ENCODE peak calls at places on chromosome 9, in four cellular contexts. S, Z, P and U are unnamed samples.

GRCh38 chr9:129023036-129023907 is 4.9 kb downstream of the SH3GLB2 start:
- DNase-seq in S (no peak), Z (peak), P (peak), U (no peak)

GRCh38 chr9:31950756-31951155 is 433.7 kb upstream of the ACO1 start:
- DNase-seq in S (no peak), Z (no peak), P (no peak), U (no peak)

GRCh38 chr9:32590898-32591297 is 17.9 kb upstream of the NDUFB6 start:
- DNase-seq in S (no peak), Z (no peak), P (no peak), U (no peak)

GRCh38 chr9:129952337-129952736 is 90.7 kb downstream of the FNBP1 start:
- DNase-seq in S (no peak), Z (no peak), P (no peak), U (no peak)

GRCh38 chr9:37602817-37603216 is 10.4 kb upstream of the TOMM5 start:
- DNase-seq in S (peak), Z (peak), P (no peak), U (no peak)

GRCh38 chr9:95264954-95265615 is 52.4 kb downstream of the FANCC start:
- DNase-seq in S (no peak), Z (no peak), P (peak), U (no peak)

GRCh38 chr9:137082925-137083290 is 3.9 kb upstream of the MAN1B1 start:
- DNase-seq in S (no peak), Z (no peak), P (no peak), U (no peak)

GRCh38 chr9:34993502-34994428 is 4.2 kb downstream of the DNAJB5 start:
- DNase-seq in S (no peak), Z (peak), P (no peak), U (no peak)

GRCh38 chr9:126615791-126616447 is 2.2 kb downstream of the LMX1B start:
- DNase-seq in S (no peak), Z (no peak), P (no peak), U (no peak)

GRCh38 chr9:116027511-116027910 is 126.1 kb upstream of the PAPPA start:
- DNase-seq in S (no peak), Z (no peak), P (peak), U (no peak)

GRCh38 chr9:98142182-98142924 is 23.3 kb upstream of the TRIM14 start:
- DNase-seq in S (peak), Z (no peak), P (no peak), U (no peak)

GRCh38 chr9:93319992-93320490 is 131.4 kb upstream of the FAM120A start:
- DNase-seq in S (no peak), Z (no peak), P (no peak), U (no peak)

DNA sequence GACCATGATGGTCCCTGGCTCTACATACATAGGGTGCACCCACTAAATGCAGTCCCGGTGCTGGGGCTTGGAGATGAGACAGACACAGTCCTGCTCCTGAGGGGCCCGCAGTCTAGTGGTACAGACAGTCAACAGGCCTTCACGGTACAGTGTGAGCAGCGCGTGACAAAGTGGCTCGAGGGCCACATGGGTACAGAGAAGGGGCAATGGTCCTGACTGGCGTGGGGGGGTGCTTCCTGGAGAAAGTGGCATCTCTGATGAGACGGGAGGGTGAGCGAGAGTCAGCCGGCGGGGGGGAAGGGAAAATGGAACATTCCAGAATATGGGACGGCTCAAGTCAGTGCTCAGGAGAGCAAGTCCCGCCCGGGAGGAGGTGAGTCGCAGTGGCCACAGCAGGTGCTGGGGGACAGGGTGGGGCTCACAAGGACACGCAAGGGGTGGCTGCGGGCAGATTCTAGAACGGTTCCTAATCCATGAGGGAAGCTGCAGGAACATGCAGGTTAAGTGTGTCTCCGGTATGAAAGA is 38.0 kb downstream of the WHRN start:
- DNase-seq in S (no peak), Z (no peak), P (no peak), U (no peak)
- TF ChIP-seq CTCF in S (no peak), Z (no peak), P (no peak), U (no peak)

DNA sequence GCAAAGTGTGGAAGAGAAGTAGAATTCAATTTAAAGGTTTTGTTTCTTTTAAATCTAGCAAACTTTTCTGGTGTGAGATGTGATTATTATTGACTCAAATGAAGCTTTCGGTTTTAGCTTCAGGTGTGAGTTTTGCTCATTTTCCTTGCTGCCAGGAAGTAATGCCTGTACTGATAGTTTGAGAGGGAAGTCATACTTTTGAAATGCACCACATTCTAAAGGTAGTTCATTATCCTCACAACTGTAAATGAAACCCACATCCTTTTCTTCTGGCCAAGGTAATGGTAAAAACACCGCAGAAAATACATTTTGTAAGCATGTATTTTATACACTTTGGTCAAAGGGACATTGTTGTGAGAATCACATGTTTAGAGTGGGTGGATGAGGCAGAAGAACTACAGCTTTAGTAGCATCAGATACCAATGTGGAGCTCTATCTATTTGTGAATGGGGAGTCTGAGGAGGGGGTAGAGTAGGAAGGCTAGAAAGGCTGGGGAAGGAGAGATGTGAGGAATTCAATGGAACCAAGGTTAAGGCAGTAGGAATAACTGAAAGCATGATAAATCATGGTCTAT is 167.0 kb upstream of the CDKN2B start:
- DNase-seq in S (no peak), Z (no peak), P (no peak), U (no peak)
- TF ChIP-seq CTCF in S (no peak), Z (no peak), P (no peak), U (no peak)

DNA sequence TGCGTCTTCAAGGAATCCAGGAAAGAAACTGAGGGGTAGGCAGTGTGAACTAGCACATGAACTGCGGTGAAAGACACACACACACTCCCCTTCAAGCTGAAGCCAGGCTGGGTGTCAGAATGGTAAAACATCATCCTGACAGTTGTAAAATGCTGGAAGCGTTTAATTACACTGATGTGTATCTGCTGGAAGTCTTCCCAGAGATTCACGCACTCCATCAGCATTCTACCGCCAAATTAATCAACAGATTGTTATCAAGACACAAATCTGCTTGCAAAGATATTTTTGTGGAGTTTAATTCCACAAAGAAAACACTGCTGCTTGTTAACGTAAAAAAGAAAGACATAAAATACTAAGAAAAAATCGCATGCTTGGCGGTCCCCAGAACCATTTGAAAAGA is 241.0 kb upstream of the NFIL3 start:
- DNase-seq in S (no peak), Z (no peak), P (no peak), U (no peak)
- TF ChIP-seq CTCF in S (no peak), Z (no peak), P (no peak), U (no peak)

GRCh38 chr9:124326378-124326777 is 68.6 kb downstream of the NEK6 start:
- DNase-seq in S (no peak), Z (no peak), P (no peak), U (no peak)

GRCh38 chr9:124328285-124328684 is 70.5 kb downstream of the NEK6 start:
- DNase-seq in S (no peak), Z (no peak), P (no peak), U (no peak)

GRCh38 chr9:124325816-124326215 is 68.1 kb downstream of the NEK6 start:
- DNase-seq in S (no peak), Z (no peak), P (no peak), U (no peak)

GRCh38 chr9:124329393-124329792 is 71.6 kb downstream of the NEK6 start:
- DNase-seq in S (no peak), Z (no peak), P (no peak), U (no peak)

DNA sequence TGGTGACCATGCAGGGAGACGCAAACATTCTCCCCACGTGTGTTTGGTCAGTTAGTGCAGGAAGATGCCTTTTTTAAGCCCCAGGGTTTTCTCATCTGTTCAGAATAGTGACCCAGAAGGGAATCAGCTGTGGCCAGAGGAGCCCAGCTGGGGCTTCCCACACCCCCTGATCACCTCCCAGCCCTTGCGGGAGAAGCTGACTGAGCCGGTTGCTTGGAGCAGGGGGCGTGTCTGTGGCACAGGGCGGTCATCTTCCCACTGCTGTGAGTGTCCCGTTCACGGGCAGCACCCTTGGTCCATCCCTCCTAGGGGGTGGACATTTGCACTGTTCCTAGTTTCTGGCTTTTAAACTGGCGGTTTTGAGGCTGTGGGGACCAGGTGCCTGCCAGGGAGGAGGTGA is 69.7 kb downstream of the NEK6 start:
- DNase-seq in S (no peak), Z (no peak), P (no peak), U (no peak)
- TF ChIP-seq CTCF in S (no peak), Z (no peak), P (no peak), U (no peak)

GRCh38 chr9:71003346-71003745 is 118.1 kb downstream of the TRPM3 start:
- DNase-seq in S (no peak), Z (no peak), P (no peak), U (no peak)
- TF ChIP-seq CTCF in S (no peak), Z (no peak), P (no peak), U (no peak)

DNA sequence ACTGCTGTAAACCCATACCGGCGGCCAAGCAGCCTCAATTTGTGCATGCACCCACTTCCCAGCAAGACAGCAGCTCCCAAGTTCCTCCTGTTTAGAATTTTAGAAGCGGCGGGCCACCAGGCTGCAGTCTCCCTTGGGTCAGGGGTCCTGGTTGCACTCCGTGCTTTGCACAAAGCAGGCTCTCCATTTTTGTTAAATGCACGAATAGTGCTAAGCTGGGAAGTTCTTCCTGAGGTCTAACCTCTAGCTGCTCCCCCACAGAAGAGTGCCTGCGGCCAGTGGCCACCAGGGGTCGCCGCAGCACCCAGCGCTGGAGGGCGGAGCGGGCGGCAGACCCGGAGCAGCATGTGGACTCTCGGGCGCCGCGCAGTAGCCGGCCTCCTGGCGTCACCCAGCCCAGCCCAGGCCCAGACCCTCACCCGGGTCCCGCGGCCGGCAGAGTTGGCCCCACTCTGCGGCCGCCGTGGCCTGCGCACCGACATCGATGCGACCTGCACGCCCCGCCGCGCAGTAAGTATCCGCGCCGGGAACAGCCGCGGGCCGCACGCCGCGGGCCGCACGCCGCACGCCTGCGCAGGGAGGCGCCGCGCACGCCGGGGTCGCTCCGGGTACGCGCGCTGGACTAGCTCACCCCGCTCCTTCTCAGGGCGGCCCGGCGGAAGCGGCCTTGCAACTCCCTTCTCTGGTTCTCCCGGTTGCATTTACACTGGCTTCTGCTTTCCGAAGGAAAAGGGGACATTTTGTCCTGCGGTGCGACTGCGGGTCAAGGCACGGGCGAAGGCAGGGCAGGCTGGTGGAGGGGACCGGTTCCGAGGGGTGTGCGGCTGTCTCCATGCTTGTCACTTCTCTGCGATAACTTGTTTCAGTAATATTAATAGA is at the start of gene FXN:
- DNase-seq in S (peak), Z (peak), P (peak), U (peak)
- TF ChIP-seq CTCF in S (peak), Z (peak), P (peak), U (peak)

DNA sequence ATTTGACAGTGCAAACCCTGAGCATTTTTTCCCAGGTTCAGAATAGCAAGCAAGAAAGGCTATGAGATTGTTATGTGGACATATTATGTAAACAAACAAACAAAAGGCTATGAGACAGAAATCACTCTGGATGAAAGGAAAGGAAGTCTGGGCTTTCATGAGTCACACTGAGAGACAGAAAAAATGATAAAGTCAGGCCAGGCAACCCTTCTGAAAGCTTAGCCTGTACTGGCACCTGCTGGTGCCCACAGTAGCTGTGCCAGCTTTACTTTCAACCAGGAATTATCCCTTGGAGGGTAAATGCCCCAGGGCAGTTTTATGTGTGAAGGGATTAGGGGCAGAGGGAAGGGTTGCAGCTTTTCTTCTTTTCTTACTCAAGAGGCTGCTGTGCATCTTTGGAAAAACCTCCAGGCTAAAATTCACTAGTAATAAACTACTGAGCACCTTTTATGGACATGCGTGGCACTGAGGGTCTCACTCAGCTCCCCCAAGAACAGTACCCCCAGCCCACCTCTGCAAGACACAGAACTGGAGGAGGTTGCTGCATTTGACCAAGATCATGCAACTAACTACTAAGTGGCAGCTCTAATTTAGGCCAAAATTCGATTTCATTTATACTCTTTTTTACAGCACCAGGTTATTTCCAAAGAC is 41.7 kb downstream of the ACTL7B start:
- DNase-seq in S (no peak), Z (no peak), P (no peak), U (no peak)
- TF ChIP-seq CTCF in S (peak), Z (peak), P (no peak), U (no peak)